ENCODE peak calls at places on chromosomes 13 and 19, in six cellular contexts. One of them, this sample, is unnamed.

GRCh38 chr13:93254775-93255174 is 28.2 kb downstream of the GPC6 start:
- DNase-seq in heart left ventricle: no peak
- DNase-seq in K562: no peak
- DNase-seq in A549: no peak
- DNase-seq in uterus: no peak
- DNase-seq in stomach: no peak
- DNase-seq in this sample: no peak

GRCh38 chr13:83733293-83733692 is 149.0 kb downstream of the SLITRK1 start:
- DNase-seq in heart left ventricle: no peak
- DNase-seq in K562: no peak
- DNase-seq in A549: no peak
- DNase-seq in uterus: no peak
- DNase-seq in stomach: no peak
- DNase-seq in this sample: no peak

GRCh38 chr19:4516939-4517300 is 1.4 kb downstream of the PLIN4 start:
- DNase-seq in heart left ventricle: peak; percentile 63
- DNase-seq in K562: no peak
- DNase-seq in A549: no peak
- DNase-seq in uterus: no peak
- DNase-seq in stomach: no peak
- DNase-seq in this sample: no peak

GRCh38 chr13:29817604-29818378 is 32.6 kb downstream of the UBL3 start:
- DNase-seq in heart left ventricle: no peak
- DNase-seq in K562: no peak
- DNase-seq in A549: no peak
- DNase-seq in uterus: no peak
- DNase-seq in stomach: no peak
- DNase-seq in this sample: no peak

GRCh38 chr13:112972867-112973576 is 4.0 kb downstream of the MCF2L start:
- DNase-seq in heart left ventricle: peak; percentile 70
- DNase-seq in K562: no peak
- DNase-seq in A549: no peak
- DNase-seq in uterus: no peak
- DNase-seq in stomach: peak; percentile 53
- DNase-seq in this sample: no peak

GRCh38 chr19:19051478-19052213 is 12.1 kb upstream of the SLC25A42 start:
- DNase-seq in heart left ventricle: no peak
- DNase-seq in K562: no peak
- DNase-seq in A549: no peak
- DNase-seq in uterus: no peak
- DNase-seq in stomach: no peak
- DNase-seq in this sample: no peak

GRCh38 chr13:50081899-50082425 is 66.7 kb downstream of the KCNRG start:
- DNase-seq in heart left ventricle: peak; percentile 97
- DNase-seq in K562: peak; percentile 86
- DNase-seq in A549: peak; percentile 97
- DNase-seq in uterus: peak; percentile 98
- DNase-seq in stomach: peak; percentile 98
- DNase-seq in this sample: peak; percentile 98

GRCh38 chr19:5093297-5093858 is 124.5 kb downstream of the KDM4B start:
- DNase-seq in heart left ventricle: no peak
- DNase-seq in K562: peak; percentile 50
- DNase-seq in A549: no peak
- DNase-seq in uterus: no peak
- DNase-seq in stomach: peak; percentile 36
- DNase-seq in this sample: no peak

GRCh38 chr19:21604941-21605548 is 99.6 kb downstream of the ZNF429 start:
- DNase-seq in heart left ventricle: no peak
- DNase-seq in K562: no peak
- DNase-seq in A549: no peak
- DNase-seq in uterus: peak; percentile 36
- DNase-seq in stomach: no peak
- DNase-seq in this sample: no peak

GRCh38 chr19:10295305-10295846 is 5.6 kb downstream of the ICAM5 start:
- DNase-seq in heart left ventricle: peak; percentile 68
- DNase-seq in K562: peak; percentile 39
- DNase-seq in A549: peak; percentile 61
- DNase-seq in uterus: no peak
- DNase-seq in stomach: peak; percentile 51
- DNase-seq in this sample: no peak

GRCh38 chr19:18496980-18497256 is 25.0 kb downstream of the ELL start:
- DNase-seq in heart left ventricle: no peak
- DNase-seq in K562: no peak
- DNase-seq in A549: no peak
- DNase-seq in uterus: no peak
- DNase-seq in stomach: no peak
- DNase-seq in this sample: no peak

GRCh38 chr13:41117859-41118258 is 14.7 kb downstream of the KBTBD6 start:
- DNase-seq in heart left ventricle: no peak
- DNase-seq in K562: no peak
- DNase-seq in A549: no peak
- DNase-seq in uterus: no peak
- DNase-seq in stomach: no peak
- DNase-seq in this sample: no peak

GRCh38 chr13:41463823-41464602 is 6.7 kb downstream of the RGCC start:
- DNase-seq in heart left ventricle: no peak
- DNase-seq in K562: peak; percentile 74
- DNase-seq in A549: no peak
- DNase-seq in uterus: no peak
- DNase-seq in stomach: no peak
- DNase-seq in this sample: no peak

GRCh38 chr13:97935071-97935470 is 18.4 kb upstream of the IPO5 start:
- DNase-seq in heart left ventricle: no peak
- DNase-seq in K562: no peak
- DNase-seq in A549: no peak
- DNase-seq in uterus: no peak
- DNase-seq in stomach: no peak
- DNase-seq in this sample: no peak

GRCh38 chr13:27915301-27916207 is 4.2 kb upstream of the PDX1 start:
- DNase-seq in heart left ventricle: no peak
- DNase-seq in K562: no peak
- DNase-seq in A549: no peak
- DNase-seq in uterus: no peak
- DNase-seq in stomach: no peak
- DNase-seq in this sample: no peak

GRCh38 chr19:6479836-6480398 is 1.7 kb downstream of the DENND1C start:
- DNase-seq in heart left ventricle: no peak
- DNase-seq in K562: peak; percentile 1
- DNase-seq in A549: no peak
- DNase-seq in uterus: no peak
- DNase-seq in stomach: no peak
- DNase-seq in this sample: no peak
- TF ChIP-seq CTCF in heart left ventricle: no peak
- TF ChIP-seq CTCF in K562: no peak
- TF ChIP-seq CTCF in A549: no peak
- TF ChIP-seq CTCF in uterus: no peak
- TF ChIP-seq CTCF in stomach: no peak
- TF ChIP-seq CTCF in this sample: no peak

GRCh38 chr19:11535792-11536595 is 2.7 kb upstream of the CNN1 start:
- DNase-seq in heart left ventricle: peak; percentile 96
- DNase-seq in K562: peak; percentile 97
- DNase-seq in A549: peak; percentile 88
- DNase-seq in uterus: peak; percentile 94
- DNase-seq in stomach: peak; percentile 91
- DNase-seq in this sample: peak; percentile 96

GRCh38 chr19:11539495-11540365 is 1.1 kb downstream of the CNN1 start:
- DNase-seq in heart left ventricle: no peak
- DNase-seq in K562: peak; percentile 89
- DNase-seq in A549: no peak
- DNase-seq in uterus: peak; percentile 88
- DNase-seq in stomach: no peak
- DNase-seq in this sample: no peak

GRCh38 chr19:11541238-11541637 is 2.6 kb downstream of the CNN1 start:
- DNase-seq in heart left ventricle: no peak
- DNase-seq in K562: no peak
- DNase-seq in A549: no peak
- DNase-seq in uterus: no peak
- DNase-seq in stomach: no peak
- DNase-seq in this sample: no peak

GRCh38 chr19:11540642-11541041 is 2.0 kb downstream of the CNN1 start:
- DNase-seq in heart left ventricle: no peak
- DNase-seq in K562: no peak
- DNase-seq in A549: no peak
- DNase-seq in uterus: no peak
- DNase-seq in stomach: no peak
- DNase-seq in this sample: no peak

DNA sequence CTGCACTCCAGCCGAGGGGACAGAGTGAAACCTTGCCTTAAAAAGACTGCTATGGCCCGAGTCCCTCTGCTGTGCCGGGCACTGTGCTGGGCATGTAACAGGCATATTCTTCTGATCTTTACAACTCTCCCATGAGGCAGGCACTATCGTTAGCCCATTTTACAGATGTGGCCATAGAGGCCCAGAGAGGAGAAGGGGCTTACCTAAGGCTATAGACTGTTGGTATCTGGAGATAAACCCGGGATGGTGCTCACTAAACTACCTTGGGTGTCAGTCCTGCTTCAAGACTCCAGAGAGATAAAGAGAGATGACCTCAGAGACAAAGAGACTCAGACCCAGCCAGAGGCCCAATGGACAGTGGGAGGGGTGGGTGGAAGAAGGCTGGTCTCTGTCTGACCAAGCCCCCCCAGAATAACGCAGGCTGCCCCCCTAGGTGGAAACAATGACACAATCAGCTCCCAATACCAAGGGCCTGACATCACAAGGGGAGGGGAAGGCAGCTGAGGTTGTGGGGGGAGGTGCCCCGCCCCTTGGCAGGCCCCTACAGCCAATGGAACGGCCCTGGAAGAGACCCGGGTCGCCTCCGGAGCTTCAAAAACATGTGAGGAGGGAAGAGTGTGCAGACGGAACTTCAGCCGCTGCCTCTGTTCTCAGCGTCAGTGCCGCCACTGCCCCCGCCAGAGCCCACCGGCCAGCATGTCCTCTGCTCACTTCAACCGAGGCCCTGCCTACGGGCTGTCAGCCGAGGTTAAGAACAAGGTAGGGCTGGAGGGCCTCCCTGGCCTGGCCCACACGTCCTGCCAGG is at the start of gene CNN1:
- DNase-seq in heart left ventricle: peak; percentile 73
- DNase-seq in K562: peak; percentile 79
- DNase-seq in A549: no peak
- DNase-seq in uterus: peak; percentile 97
- DNase-seq in stomach: peak; percentile 29
- DNase-seq in this sample: no peak
- TF ChIP-seq POLR2A in heart left ventricle: peak; percentile 61
- TF ChIP-seq POLR2A in K562: peak; percentile 53
- TF ChIP-seq POLR2A in A549: no peak
- TF ChIP-seq POLR2A in uterus: peak; percentile 96
- TF ChIP-seq POLR2A in stomach: peak; percentile 42
- TF ChIP-seq POLR2A in this sample: no peak

GRCh38 chr19:6731822-6732221 is 5.6 kb downstream of the GPR108 start:
- DNase-seq in heart left ventricle: peak; percentile 46
- DNase-seq in K562: no peak
- DNase-seq in A549: no peak
- DNase-seq in uterus: no peak
- DNase-seq in stomach: no peak
- DNase-seq in this sample: no peak

GRCh38 chr19:6734096-6734696 is 3.2 kb downstream of the GPR108 start:
- DNase-seq in heart left ventricle: peak; percentile 51
- DNase-seq in K562: no peak
- DNase-seq in A549: no peak
- DNase-seq in uterus: no peak
- DNase-seq in stomach: no peak
- DNase-seq in this sample: no peak

GRCh38 chr19:6735181-6735891 is 2.0 kb downstream of the GPR108 start:
- DNase-seq in heart left ventricle: no peak
- DNase-seq in K562: no peak
- DNase-seq in A549: no peak
- DNase-seq in uterus: no peak
- DNase-seq in stomach: no peak
- DNase-seq in this sample: no peak

GRCh38 chr19:6732803-6733337 is 4.5 kb downstream of the GPR108 start:
- DNase-seq in heart left ventricle: peak; percentile 39
- DNase-seq in K562: no peak
- DNase-seq in A549: no peak
- DNase-seq in uterus: no peak
- DNase-seq in stomach: no peak
- DNase-seq in this sample: no peak

DNA sequence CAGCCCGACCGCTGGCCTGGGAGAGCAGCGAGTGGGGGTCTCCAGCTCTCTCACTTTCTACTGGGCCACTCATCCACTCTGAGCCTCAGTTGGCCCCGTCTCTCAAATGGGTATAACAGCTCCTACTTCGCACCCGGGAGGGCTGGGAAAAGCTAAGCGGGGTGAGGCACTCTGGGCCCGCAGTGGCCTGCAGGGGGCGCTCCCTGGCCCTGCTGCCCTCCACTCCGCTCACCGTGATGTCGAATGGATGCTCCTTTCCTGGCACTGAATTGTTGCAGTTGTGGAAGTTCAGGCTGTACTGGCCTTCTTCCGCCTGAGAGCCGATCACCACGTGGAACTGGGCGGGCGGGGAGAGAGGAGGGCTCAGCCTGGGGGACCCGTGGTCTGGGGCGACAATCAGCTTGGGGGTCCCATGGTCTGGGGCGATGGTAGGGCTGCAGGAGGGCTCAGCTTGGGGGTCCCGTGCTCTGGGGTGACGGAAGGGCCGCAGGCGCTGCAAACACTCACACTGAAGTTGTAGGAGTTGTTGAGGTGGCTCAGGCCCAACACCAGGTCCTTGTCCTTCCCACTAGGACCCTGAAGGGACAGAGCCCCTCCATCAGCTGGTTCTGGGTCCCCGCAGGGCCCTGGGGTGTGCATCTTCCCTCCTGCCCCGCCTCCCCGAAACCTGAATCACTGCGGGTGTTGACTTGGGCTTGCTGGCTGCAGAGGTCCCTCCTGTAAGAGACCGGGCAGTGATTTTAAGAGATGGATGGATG is 3.9 kb downstream of the GPR108 start:
- DNase-seq in heart left ventricle: peak; percentile 42
- DNase-seq in K562: peak; percentile 31
- DNase-seq in A549: no peak
- DNase-seq in uterus: no peak
- DNase-seq in stomach: no peak
- DNase-seq in this sample: no peak
- TF ChIP-seq CTCF in heart left ventricle: no peak
- TF ChIP-seq CTCF in K562: peak; percentile 65
- TF ChIP-seq CTCF in A549: no peak
- TF ChIP-seq CTCF in uterus: no peak
- TF ChIP-seq CTCF in stomach: no peak
- TF ChIP-seq CTCF in this sample: no peak

DNA sequence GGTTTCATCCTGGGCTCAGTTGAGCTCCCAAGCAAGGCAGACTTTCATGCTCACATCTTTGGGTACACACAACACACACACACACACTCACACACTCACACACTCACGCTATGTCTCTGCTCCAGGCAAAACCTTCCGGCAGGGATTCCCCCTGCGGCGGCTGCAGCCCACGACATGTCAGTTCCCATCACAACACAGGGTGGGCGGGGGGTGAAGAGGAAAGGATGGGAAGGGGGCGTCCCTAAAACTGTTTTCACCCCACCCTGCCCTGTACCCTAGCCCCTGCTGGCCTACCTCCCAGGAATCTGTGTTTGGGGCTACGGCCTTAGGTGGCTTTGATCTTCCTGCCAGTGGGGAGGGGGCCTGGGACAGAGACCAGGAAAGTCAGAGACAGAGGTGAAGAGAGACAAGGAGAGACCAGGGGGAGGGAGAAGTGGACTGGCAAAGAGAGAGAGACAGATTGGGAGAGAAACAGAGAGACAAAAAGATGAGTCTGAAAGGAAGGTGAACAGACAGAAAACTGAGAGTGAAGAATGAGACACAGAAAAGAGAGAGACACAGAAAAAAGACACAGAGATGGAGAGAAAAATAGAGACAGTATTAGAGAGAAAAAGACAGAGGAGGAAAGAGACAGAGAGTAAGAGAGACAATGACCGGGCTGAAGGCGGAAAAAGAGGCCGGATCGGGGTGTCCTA is 3.9 kb downstream of the LRFN1 start:
- DNase-seq in heart left ventricle: no peak
- DNase-seq in K562: no peak
- DNase-seq in A549: no peak
- DNase-seq in uterus: no peak
- DNase-seq in stomach: no peak
- DNase-seq in this sample: no peak
- TF ChIP-seq POLR2A in heart left ventricle: no peak
- TF ChIP-seq POLR2A in K562: no peak
- TF ChIP-seq POLR2A in A549: no peak
- TF ChIP-seq POLR2A in uterus: no peak
- TF ChIP-seq POLR2A in stomach: no peak
- TF ChIP-seq POLR2A in this sample: no peak